ENCODE peak calls at places on chromosomes 2 and 18, in six cellular contexts. I, G, U, R, E and H are unnamed samples.

GRCh38 chr2:30180230-30180629 is 33.4 kb downstream of the YPEL5 start:
- ATAC-seq in I (no peak), G (no peak), R (no peak), U (no peak), E (no peak), H (no peak)

GRCh38 chr2:207849443-207849842 is 79.7 kb upstream of the FZD5 start:
- ATAC-seq in I (no peak), E (no peak), G (no peak), U (no peak), R (no peak), H (no peak)

GRCh38 chr18:23354625-23355024 is 98.5 kb upstream of the RIOK3 start:
- ATAC-seq in U (no peak), G (peak; percentile 89), I (peak; percentile 91), E (no peak), R (no peak), H (peak; percentile 61)

GRCh38 chr2:238389985-238390682 is 36.6 kb upstream of the ASB1 start:
- ATAC-seq in G (peak; percentile 91), E (peak; percentile 88), U (no peak), I (no peak), R (no peak), H (peak; percentile 66)

GRCh38 chr18:31401156-31402025 is 24.8 kb downstream of the DSG4 start:
- ATAC-seq in I (peak; percentile 37), E (no peak), R (no peak), G (no peak), U (no peak), H (no peak)

GRCh38 chr18:3703732-3704176 is 253.8 kb downstream of the TGIF1 start:
- ATAC-seq in E (no peak), U (no peak), R (peak; percentile 38), G (peak; percentile 79), I (peak; percentile 92), H (peak; percentile 98)

GRCh38 chr2:170462433-170463205 is 252.5 kb upstream of the SP5 start:
- ATAC-seq in U (no peak), G (no peak), E (no peak), I (no peak), R (no peak), H (no peak)

GRCh38 chr18:48800877-48801727 is 149.7 kb downstream of the SMAD7 start:
- ATAC-seq in G (no peak), U (no peak), I (no peak), R (no peak), E (no peak), H (no peak)

GRCh38 chr2:160208662-160209229 is 8.7 kb upstream of the ITGB6 start:
- ATAC-seq in U (no peak), I (no peak), R (no peak), E (no peak), G (no peak), H (no peak)

GRCh38 chr2:45458909-45459563 is 152.0 kb downstream of the SRBD1 start:
- ATAC-seq in U (no peak), G (peak; percentile 98), R (no peak), E (peak; percentile 84), I (peak; percentile 99), H (peak; percentile 98)

GRCh38 chr2:217784996-217785543 is 217.7 kb downstream of the TNS1 start:
- ATAC-seq in U (no peak), I (peak; percentile 22), R (peak; percentile 19), G (peak; percentile 40), E (peak; percentile 4), H (peak; percentile 53)

GRCh38 chr2:219591091-219591490 is 6.6 kb upstream of the STK11IP start:
- ATAC-seq in R (no peak), G (no peak), U (no peak), E (no peak), I (no peak), H (no peak)

GRCh38 chr2:79723830-79724229 is 211.0 kb downstream of the CTNNA2 start:
- ATAC-seq in U (no peak), I (no peak), E (no peak), G (peak; percentile 91), R (no peak), H (peak; percentile 64)

GRCh38 chr2:236833501-236834186 is 252.0 kb upstream of the COPS8 start:
- ATAC-seq in E (no peak), R (no peak), I (no peak), G (peak; percentile 59), U (no peak), H (no peak)

GRCh38 chr2:241218131-241219029 is 29.9 kb downstream of the ANO7 start:
- ATAC-seq in E (peak; percentile 40), I (peak; percentile 20), G (peak; percentile 6), R (peak; percentile 64), U (peak; percentile 54), H (peak; percentile 8)

GRCh38 chr2:168457177-168457905 is 1.3 kb downstream of the CERS6 start:
- ATAC-seq in E (no peak), U (no peak), G (peak; percentile 5), R (no peak), I (no peak), H (no peak)

GRCh38 chr2:127893033-127893432 is 7.3 kb upstream of the AMMECR1L start:
- ATAC-seq in G (no peak), U (no peak), I (no peak), R (no peak), E (peak; percentile 16), H (no peak)

GRCh38 chr18:62784338-62784965 is 69.1 kb downstream of the PHLPP1 start:
- ATAC-seq in I (no peak), R (peak; percentile 65), E (no peak), U (peak; percentile 51), G (no peak), H (no peak)

GRCh38 chr2:46392561-46393351 is 86.6 kb upstream of the TMEM247 start:
- ATAC-seq in E (no peak), G (no peak), I (no peak), R (no peak), U (no peak), H (no peak)

GRCh38 chr18:4107049-4107459 is 348.1 kb downstream of the DLGAP1 start:
- ATAC-seq in G (no peak), U (no peak), I (no peak), E (no peak), R (no peak), H (peak; percentile 52)

GRCh38 chr2:116877944-116878343 is 936.5 kb upstream of the DDX18 start:
- ATAC-seq in I (no peak), U (no peak), G (no peak), R (no peak), E (no peak), H (no peak)

GRCh38 chr2:239379641-239380170 is 21.1 kb downstream of the HDAC4 start:
- ATAC-seq in G (no peak), I (no peak), U (no peak), E (no peak), R (no peak), H (no peak)

GRCh38 chr2:183383854-183384253 is 259.6 kb downstream of the NUP35 start:
- ATAC-seq in I (no peak), U (no peak), G (no peak), R (no peak), E (no peak), H (no peak)

GRCh38 chr2:217830807-217831206 is 172.0 kb downstream of the TNS1 start:
- ATAC-seq in I (no peak), U (no peak), R (no peak), E (no peak), G (no peak), H (no peak)

GRCh38 chr2:12759248-12759647 is 42.5 kb downstream of the TRIB2 start:
- ATAC-seq in E (peak; percentile 84), I (peak; percentile 93), R (no peak), G (peak; percentile 97), U (no peak), H (peak; percentile 66)

GRCh38 chr18:29123706-29124530 is 947.0 kb upstream of the CDH2 start:
- ATAC-seq in E (no peak), I (no peak), R (no peak), U (no peak), G (no peak), H (no peak)

GRCh38 chr18:37847544-37847943 is 281.9 kb upstream of the CELF4 start:
- ATAC-seq in R (no peak), E (no peak), U (no peak), I (no peak), G (no peak), H (no peak)

GRCh38 chr2:45256867-45257641 is 247.8 kb upstream of the SIX2 start:
- ATAC-seq in G (no peak), I (peak; percentile 49), U (no peak), E (peak; percentile 49), R (no peak), H (peak; percentile 21)

GRCh38 chr2:43133708-43134570 is 92.5 kb downstream of the ZFP36L2 start:
- ATAC-seq in R (peak; percentile 26), E (no peak), G (no peak), I (no peak), U (peak; percentile 41), H (no peak)

GRCh38 chr2:101501443-101501842 is 26.5 kb upstream of the RFX8 start:
- ATAC-seq in R (no peak), U (no peak), E (peak; percentile 94), I (peak; percentile 64), G (no peak), H (peak; percentile 50)

GRCh38 chr2:211455225-211455841 is 898.9 kb downstream of the CPS1 start:
- ATAC-seq in R (no peak), I (peak; percentile 79), U (no peak), E (no peak), G (peak; percentile 56), H (peak; percentile 90)

GRCh38 chr2:236019434-236019833 is 148.8 kb downstream of the GBX2 start:
- ATAC-seq in U (no peak), E (no peak), R (no peak), I (no peak), G (no peak), H (no peak)